ENCODE peak calls at places on chromosomes 12 and 14, in seven cellular contexts. X, K, L, Y, Z, R and J are unnamed samples.

GRCh38 chr12:131521326-131521725 is 189.6 kb upstream of the SFSWAP start:
- DNase-seq in X (no peak), K (no peak), L (no peak), Y (no peak), Z (no peak), R (no peak), J (no peak)

GRCh38 chr12:30729547-30729946 is 25.2 kb downstream of the CAPRIN2 start:
- DNase-seq in X (no peak), K (no peak), L (no peak), Y (no peak), Z (no peak), R (no peak), J (no peak)

GRCh38 chr12:12267801-12268200 is 957 bp upstream of the LRP6 start:
- DNase-seq in X (no peak), K (no peak), L (no peak), Y (no peak), Z (no peak), R (no peak), J (no peak)

GRCh38 chr12:30939234-30939633 is 12.7 kb downstream of the TSPAN11 start:
- DNase-seq in X (no peak), K (no peak), L (no peak), Y (no peak), Z (no peak), R (no peak), J (no peak)

GRCh38 chr12:130249376-130249775 is 87.1 kb downstream of the FZD10 start:
- DNase-seq in X (no peak), K (no peak), L (no peak), Y (no peak), Z (no peak), R (no peak), J (no peak)

GRCh38 chr14:89128616-89129015 is 288.4 kb downstream of the FOXN3 start:
- DNase-seq in X (no peak), K (no peak), L (no peak), Y (no peak), Z (no peak), R (no peak), J (no peak)

GRCh38 chr14:54487771-54488170 is 1.0 kb downstream of the GMFB start:
- DNase-seq in X (peak), K (peak), L (peak), Y (no peak), Z (no peak), R (no peak), J (no peak)

GRCh38 chr12:38149395-38150073 is 167.0 kb upstream of the ALG10B start:
- DNase-seq in X (peak), K (no peak), L (no peak), Y (peak), Z (no peak), R (no peak), J (peak)

GRCh38 chr12:55760663-55761062 is 17.7 kb downstream of the GDF11 start:
- DNase-seq in X (no peak), K (no peak), L (no peak), Y (no peak), Z (no peak), R (no peak), J (no peak)

DNA sequence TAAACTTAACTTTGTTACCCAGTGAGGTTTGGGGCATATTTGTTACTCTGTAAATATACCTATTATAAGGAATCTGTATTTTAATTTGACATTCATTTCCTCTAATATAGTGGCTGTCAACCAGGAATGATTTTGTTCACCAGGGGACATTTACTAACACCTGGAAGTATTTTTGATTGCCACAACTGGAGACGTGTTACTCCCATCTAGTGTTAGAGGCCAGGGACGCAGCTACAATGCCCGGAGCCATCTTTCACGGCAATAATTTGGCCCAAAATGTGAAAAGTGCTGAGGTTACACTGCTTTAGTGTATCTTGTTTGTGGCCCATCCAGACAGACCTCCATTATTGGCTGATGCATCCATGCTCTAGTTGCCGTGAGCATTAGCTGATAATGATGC is 881.3 kb upstream of the ATXN7L3B start:
- DNase-seq in X (no peak), K (no peak), L (no peak), Y (no peak), Z (no peak), R (no peak), J (no peak)
- TF ChIP-seq CTCF in X (no peak), K (no peak), L (no peak), Y (no peak), Z (no peak), R (no peak), J (no peak)

GRCh38 chr12:57196956-57197355 is 19.6 kb upstream of the NXPH4 start:
- DNase-seq in X (no peak), K (no peak), L (no peak), Y (no peak), Z (no peak), R (no peak), J (no peak)
- TF ChIP-seq CTCF in X (no peak), K (no peak), L (no peak), Y (no peak), Z (no peak), R (no peak), J (no peak)

DNA sequence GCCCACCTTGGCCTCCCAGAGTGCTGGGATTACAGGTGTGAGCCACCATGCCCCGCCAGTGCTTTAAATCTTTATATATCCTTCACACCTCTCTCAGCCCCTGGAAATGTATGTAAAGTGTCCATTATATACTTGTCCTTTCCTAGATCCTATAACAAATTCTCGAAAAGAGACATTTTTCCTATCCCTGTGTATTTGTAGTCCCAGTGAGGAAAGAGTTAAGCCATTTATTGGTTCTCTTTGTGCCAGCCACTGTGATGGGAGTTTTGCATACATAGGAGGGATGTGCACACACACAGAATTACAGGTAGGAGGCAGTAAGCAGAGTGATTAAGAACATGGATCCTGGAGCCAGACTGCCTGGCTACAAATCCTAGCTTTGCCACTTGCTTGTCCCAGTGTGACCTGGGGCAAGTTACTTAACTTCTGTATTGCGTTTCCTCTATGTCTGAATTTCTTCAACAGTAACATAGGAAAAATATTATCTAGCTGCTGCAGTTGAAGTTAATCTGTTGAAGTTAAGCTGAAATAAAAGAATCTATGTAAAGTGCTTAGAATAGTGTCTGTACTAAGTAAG is 2.1 kb upstream of the RABGGTA start:
- DNase-seq in X (no peak), K (no peak), L (no peak), Y (no peak), Z (no peak), R (no peak), J (no peak)
- TF ChIP-seq CTCF in X (no peak), K (no peak), L (no peak), Y (no peak), Z (no peak), R (no peak), J (no peak)

DNA sequence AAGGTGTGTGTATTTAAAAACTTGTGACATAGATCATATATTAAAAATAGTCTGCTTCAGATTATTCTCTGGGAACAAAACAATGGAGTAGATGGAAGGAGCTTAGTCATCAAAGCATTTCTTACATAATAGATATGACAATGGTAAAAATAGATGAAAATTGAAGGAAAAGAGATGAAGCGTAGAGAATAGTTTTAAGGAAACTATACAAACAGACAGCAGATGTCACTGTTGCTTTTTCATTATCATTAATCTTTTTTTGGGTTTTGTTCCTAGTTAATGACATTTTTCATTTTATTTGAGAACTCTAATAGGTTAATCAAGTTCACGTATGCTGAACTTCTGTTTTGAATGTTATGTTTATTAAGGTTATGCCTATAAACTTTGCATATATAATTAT is 149.2 kb upstream of the FBXO33 start:
- DNase-seq in X (no peak), K (no peak), L (no peak), Y (no peak), Z (no peak), R (no peak), J (no peak)
- TF ChIP-seq CTCF in X (peak), K (no peak), L (peak), Y (no peak), Z (no peak), R (no peak), J (no peak)

GRCh38 chr12:59446156-59446555 is 149.7 kb upstream of the SLC16A7 start:
- DNase-seq in X (no peak), K (no peak), L (peak), Y (no peak), Z (no peak), R (no peak), J (no peak)

GRCh38 chr12:59444932-59445331 is 150.9 kb upstream of the SLC16A7 start:
- DNase-seq in X (no peak), K (peak), L (no peak), Y (no peak), Z (no peak), R (no peak), J (no peak)
- TF ChIP-seq CTCF in X (no peak), K (no peak), L (peak), Y (peak), Z (no peak), R (peak), J (peak)